ENCODE peak calls at places on chromosomes 13 and 19, in four cellular contexts. M, X, A and S are unnamed samples.

GRCh38 chr19:1076951-1077350 is 10.0 kb downstream of the ARHGAP45 start:
- DNase-seq in M (no peak), X (no peak), A (peak), S (no peak)

GRCh38 chr13:46622918-46623256 is 69.9 kb downstream of the LRCH1 start:
- DNase-seq in M (no peak), X (no peak), A (no peak), S (no peak)

GRCh38 chr13:97116754-97117153 is 105.4 kb upstream of the MBNL2 start:
- DNase-seq in M (no peak), X (no peak), A (no peak), S (no peak)

GRCh38 chr19:4297901-4298771 is 4.1 kb downstream of the TMIGD2 start:
- DNase-seq in M (no peak), X (no peak), A (no peak), S (no peak)

GRCh38 chr13:31891472-31891871 is 140.1 kb upstream of the FRY start:
- DNase-seq in M (no peak), X (no peak), A (no peak), S (no peak)

GRCh38 chr13:50910483-50910805 is 853 bp downstream of the RNASEH2B start:
- DNase-seq in M (no peak), X (peak), A (no peak), S (peak)

GRCh38 chr13:27035892-27036235 is 135.7 kb downstream of the USP12 start:
- DNase-seq in M (no peak), X (peak), A (no peak), S (no peak)

GRCh38 chr19:48354332-48354992 is 9.3 kb downstream of the TMEM143 start:
- DNase-seq in M (peak), X (peak), A (no peak), S (no peak)

GRCh38 chr19:3176715-3177501 is 1.7 kb upstream of the S1PR4 start:
- DNase-seq in M (peak), X (peak), A (no peak), S (no peak)

GRCh38 chr19:21109116-21109515 is 27.1 kb downstream of the ZNF714 start:
- DNase-seq in M (no peak), X (no peak), A (no peak), S (no peak)

GRCh38 chr19:956747-957451 is 27.2 kb upstream of the WDR18 start:
- DNase-seq in M (no peak), X (peak), A (no peak), S (peak)

GRCh38 chr13:25493930-25494707 is 122.3 kb downstream of the ATP8A2 start:
- DNase-seq in M (no peak), X (no peak), A (no peak), S (peak)

GRCh38 chr19:35291916-35292315 is at the start of gene MAG:
- DNase-seq in M (no peak), X (no peak), A (no peak), S (no peak)
- TF ChIP-seq JUND in M (no peak), X (no peak), A (no peak), S (no peak)

GRCh38 chr13:21542563-21542962 is 61.4 kb downstream of the MICU2 start:
- DNase-seq in M (no peak), X (no peak), A (no peak), S (no peak)

GRCh38 chr13:21541271-21541670 is 62.7 kb downstream of the MICU2 start:
- DNase-seq in M (no peak), X (no peak), A (no peak), S (peak)

GRCh38 chr13:21539687-21540086 is 64.3 kb downstream of the MICU2 start:
- DNase-seq in M (no peak), X (no peak), A (no peak), S (no peak)

GRCh38 chr13:21544515-21544914 is 59.5 kb downstream of the MICU2 start:
- DNase-seq in M (no peak), X (no peak), A (no peak), S (no peak)

DNA sequence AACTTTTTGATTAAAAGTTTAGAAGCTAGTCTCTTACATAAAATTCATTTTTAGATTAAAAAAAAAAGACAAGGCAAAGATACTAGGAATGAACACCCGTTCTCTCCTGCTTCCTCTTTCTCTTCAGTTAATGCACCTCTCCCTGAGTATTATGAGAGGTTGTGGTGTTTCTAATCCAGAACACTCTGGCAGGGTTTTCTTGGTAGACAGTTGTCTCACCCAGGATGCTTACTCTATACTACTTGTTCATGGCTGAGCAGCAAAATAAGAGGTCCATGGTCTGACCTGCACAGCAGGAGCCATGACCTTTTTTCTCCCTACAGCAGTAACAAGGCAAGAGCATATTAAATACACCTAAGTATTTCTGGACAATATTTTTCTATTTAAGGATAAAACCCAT is 62.0 kb downstream of the MICU2 start:
- DNase-seq in M (no peak), X (no peak), A (no peak), S (no peak)
- TF ChIP-seq JUND in M (no peak), X (no peak), A (no peak), S (no peak)

DNA sequence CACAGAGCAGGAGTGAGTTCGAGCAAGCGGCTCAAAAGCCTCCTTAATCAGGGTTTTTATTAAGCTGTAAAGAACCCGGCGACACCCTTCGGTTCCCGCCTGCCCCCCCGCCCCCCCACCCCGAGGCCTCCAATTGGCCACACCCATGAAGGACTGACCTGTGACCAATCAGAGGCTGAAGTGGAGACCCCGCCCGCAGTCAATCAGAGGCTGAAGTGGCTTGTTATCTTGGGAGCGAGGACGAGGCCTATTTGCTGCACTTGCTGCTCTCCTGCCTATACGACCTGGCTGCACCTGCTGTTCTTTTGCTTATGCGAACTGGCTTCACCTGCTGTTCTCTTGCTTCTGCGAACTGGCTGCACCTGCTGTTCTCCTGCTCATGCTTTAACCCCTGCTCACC is 844.9 kb downstream of the OLFM4 start:
- DNase-seq in M (no peak), X (no peak), A (no peak), S (no peak)
- TF ChIP-seq JUND in M (no peak), X (no peak), A (no peak), S (no peak)

DNA sequence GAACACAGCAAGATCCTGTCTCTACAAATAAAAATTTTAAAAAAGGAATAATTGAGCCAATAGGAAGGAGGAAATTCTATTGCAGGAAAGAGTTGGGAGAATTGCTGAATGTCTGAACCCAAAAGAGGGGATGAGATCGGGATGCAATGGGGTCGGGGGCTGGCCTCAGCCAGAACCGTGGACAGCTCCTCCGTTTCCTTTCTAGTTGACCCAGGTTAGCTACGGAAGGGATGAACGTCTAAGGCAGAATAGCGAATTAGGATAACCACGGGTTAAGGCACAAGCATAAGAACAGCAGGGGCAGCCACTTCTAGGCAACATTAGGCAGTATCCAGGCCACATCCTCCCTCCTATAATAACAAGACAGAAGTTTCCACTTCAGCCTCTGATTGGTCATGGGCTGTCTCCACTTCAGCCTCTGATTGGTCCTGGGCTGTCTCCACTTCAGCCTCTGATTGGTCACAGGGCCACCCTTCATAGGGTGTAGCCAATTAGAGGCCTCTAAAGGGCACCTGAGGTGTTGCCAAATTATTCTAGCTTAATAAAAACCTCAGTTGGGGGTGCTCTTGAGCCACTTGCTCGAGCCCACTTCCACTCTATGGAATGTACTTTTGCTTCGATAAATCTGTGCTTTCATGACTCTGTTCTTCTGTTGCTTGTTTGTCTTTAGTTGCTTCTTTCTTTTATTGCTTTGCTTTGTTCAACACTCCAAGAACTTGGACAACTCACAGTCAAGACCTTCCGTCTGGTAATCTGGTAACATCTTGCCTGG is 24.9 kb upstream of the TPM4 start:
- DNase-seq in M (no peak), X (peak), A (no peak), S (no peak)
- TF ChIP-seq JUND in M (no peak), X (no peak), A (no peak), S (no peak)

GRCh38 chr13:107969551-107969950 is 245.8 kb downstream of the LIG4 start:
- DNase-seq in M (no peak), X (no peak), A (no peak), S (no peak)
- TF ChIP-seq JUND in M (no peak), X (no peak), A (no peak), S (no peak)

DNA sequence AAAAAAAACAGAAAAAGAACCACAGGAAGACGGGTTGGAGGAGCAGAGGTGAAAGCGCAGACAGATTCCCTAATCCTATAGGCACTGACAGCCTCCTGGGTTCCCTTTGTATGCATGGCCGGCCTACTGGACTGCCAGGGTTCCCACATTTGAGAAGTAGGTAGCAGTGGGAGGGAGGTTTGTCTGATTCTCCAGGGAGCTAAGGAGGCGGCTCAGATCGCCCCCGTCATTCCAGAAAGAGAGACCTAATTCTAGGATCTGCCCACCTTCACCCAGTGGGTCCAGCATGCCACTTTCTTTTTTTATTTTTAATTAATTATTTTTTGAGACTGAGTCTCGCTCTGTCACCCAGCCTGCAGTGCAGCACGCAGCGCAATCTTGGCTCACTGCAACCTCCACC is 9.7 kb upstream of the CCL25 start:
- DNase-seq in M (no peak), X (no peak), A (no peak), S (no peak)
- TF ChIP-seq JUND in M (no peak), X (no peak), A (no peak), S (no peak)